ENCODE peak calls at places on chromosomes 1 and 21, in seven cellular contexts. One of them, this sample, is unnamed.

GRCh38 chr1:59215766-59216291 is 81.1 kb upstream of the FGGY start:
- DNase-seq in NCI-H2081: no peak
- DNase-seq in body of pancreas: no peak
- DNase-seq in T-helper 2 cell: no peak
- DNase-seq in activated CD8-positive, alpha-beta memory T cell treated with anti-CD3 and anti-CD28 coated beads for 1 hour: no peak
- DNase-seq in EH: no peak
- DNase-seq in NCI-H345: no peak
- DNase-seq in this sample: no peak

GRCh38 chr1:235932090-235932510 is 65.4 kb upstream of the LYST start:
- DNase-seq in NCI-H2081: no peak
- DNase-seq in body of pancreas: no peak
- DNase-seq in T-helper 2 cell: no peak
- DNase-seq in activated CD8-positive, alpha-beta memory T cell treated with anti-CD3 and anti-CD28 coated beads for 1 hour: no peak
- DNase-seq in EH: no peak
- DNase-seq in NCI-H345: no peak
- DNase-seq in this sample: no peak

GRCh38 chr1:13469343-13469742 is 44.5 kb downstream of the LRRC38 start:
- DNase-seq in NCI-H2081: no peak
- DNase-seq in body of pancreas: no peak
- DNase-seq in T-helper 2 cell: no peak
- DNase-seq in activated CD8-positive, alpha-beta memory T cell treated with anti-CD3 and anti-CD28 coated beads for 1 hour: no peak
- DNase-seq in EH: no peak
- DNase-seq in NCI-H345: peak
- DNase-seq in this sample: no peak

GRCh38 chr1:58412071-58412580 is 134.4 kb downstream of the OMA1 start:
- DNase-seq in NCI-H2081: no peak
- DNase-seq in body of pancreas: no peak
- DNase-seq in T-helper 2 cell: no peak
- DNase-seq in activated CD8-positive, alpha-beta memory T cell treated with anti-CD3 and anti-CD28 coated beads for 1 hour: no peak
- DNase-seq in EH: peak
- DNase-seq in NCI-H345: no peak
- DNase-seq in this sample: no peak

GRCh38 chr1:246450485-246451251 is 56.4 kb downstream of the SMYD3 start:
- DNase-seq in NCI-H2081: peak
- DNase-seq in body of pancreas: no peak
- DNase-seq in T-helper 2 cell: no peak
- DNase-seq in activated CD8-positive, alpha-beta memory T cell treated with anti-CD3 and anti-CD28 coated beads for 1 hour: no peak
- DNase-seq in EH: peak
- DNase-seq in NCI-H345: peak
- DNase-seq in this sample: no peak

GRCh38 chr1:156692958-156693857 is 12.2 kb downstream of the CRABP2 start:
- DNase-seq in NCI-H2081: no peak
- DNase-seq in body of pancreas: peak
- DNase-seq in T-helper 2 cell: no peak
- DNase-seq in activated CD8-positive, alpha-beta memory T cell treated with anti-CD3 and anti-CD28 coated beads for 1 hour: no peak
- DNase-seq in EH: no peak
- DNase-seq in NCI-H345: peak
- DNase-seq in this sample: no peak

GRCh38 chr21:45366931-45367401 is 38.0 kb upstream of the COL18A1 start:
- DNase-seq in NCI-H2081: no peak
- DNase-seq in body of pancreas: peak
- DNase-seq in T-helper 2 cell: no peak
- DNase-seq in activated CD8-positive, alpha-beta memory T cell treated with anti-CD3 and anti-CD28 coated beads for 1 hour: no peak
- DNase-seq in EH: peak
- DNase-seq in NCI-H345: no peak
- DNase-seq in this sample: no peak

GRCh38 chr1:241837901-241838300 is 10.1 kb upstream of the EXO1 start:
- DNase-seq in NCI-H2081: no peak
- DNase-seq in body of pancreas: no peak
- DNase-seq in T-helper 2 cell: no peak
- DNase-seq in activated CD8-positive, alpha-beta memory T cell treated with anti-CD3 and anti-CD28 coated beads for 1 hour: no peak
- DNase-seq in EH: peak
- DNase-seq in NCI-H345: no peak
- DNase-seq in this sample: no peak

GRCh38 chr1:203268901-203269653 is 36.2 kb upstream of the BTG2 start:
- DNase-seq in NCI-H2081: peak
- DNase-seq in body of pancreas: no peak
- DNase-seq in T-helper 2 cell: no peak
- DNase-seq in activated CD8-positive, alpha-beta memory T cell treated with anti-CD3 and anti-CD28 coated beads for 1 hour: no peak
- DNase-seq in EH: peak
- DNase-seq in NCI-H345: peak
- DNase-seq in this sample: no peak

GRCh38 chr1:30241681-30242080 is 481.7 kb downstream of the MATN1 start:
- DNase-seq in NCI-H2081: no peak
- DNase-seq in body of pancreas: no peak
- DNase-seq in T-helper 2 cell: no peak
- DNase-seq in activated CD8-positive, alpha-beta memory T cell treated with anti-CD3 and anti-CD28 coated beads for 1 hour: no peak
- DNase-seq in EH: no peak
- DNase-seq in NCI-H345: no peak
- DNase-seq in this sample: no peak

GRCh38 chr1:236149003-236149595 is 6.8 kb downstream of the GPR137B start:
- DNase-seq in NCI-H2081: no peak
- DNase-seq in body of pancreas: no peak
- DNase-seq in T-helper 2 cell: no peak
- DNase-seq in activated CD8-positive, alpha-beta memory T cell treated with anti-CD3 and anti-CD28 coated beads for 1 hour: no peak
- DNase-seq in EH: no peak
- DNase-seq in NCI-H345: no peak
- DNase-seq in this sample: no peak

GRCh38 chr1:20430355-20431290 is 55.4 kb downstream of the CAMK2N1 start:
- DNase-seq in NCI-H2081: no peak
- DNase-seq in body of pancreas: peak
- DNase-seq in T-helper 2 cell: no peak
- DNase-seq in activated CD8-positive, alpha-beta memory T cell treated with anti-CD3 and anti-CD28 coated beads for 1 hour: no peak
- DNase-seq in EH: peak
- DNase-seq in NCI-H345: peak
- DNase-seq in this sample: peak

GRCh38 chr1:116833655-116834054 is 76.1 kb upstream of the PTGFRN start:
- DNase-seq in NCI-H2081: no peak
- DNase-seq in body of pancreas: no peak
- DNase-seq in T-helper 2 cell: no peak
- DNase-seq in activated CD8-positive, alpha-beta memory T cell treated with anti-CD3 and anti-CD28 coated beads for 1 hour: no peak
- DNase-seq in EH: no peak
- DNase-seq in NCI-H345: peak
- DNase-seq in this sample: no peak

GRCh38 chr1:32358435-32358834 is 3.9 kb downstream of the FAM229A start:
- DNase-seq in NCI-H2081: no peak
- DNase-seq in body of pancreas: no peak
- DNase-seq in T-helper 2 cell: no peak
- DNase-seq in activated CD8-positive, alpha-beta memory T cell treated with anti-CD3 and anti-CD28 coated beads for 1 hour: no peak
- DNase-seq in EH: no peak
- DNase-seq in NCI-H345: no peak
- DNase-seq in this sample: no peak

GRCh38 chr1:221141606-221142285 is 262.5 kb downstream of the HLX start:
- DNase-seq in NCI-H2081: no peak
- DNase-seq in body of pancreas: no peak
- DNase-seq in T-helper 2 cell: no peak
- DNase-seq in activated CD8-positive, alpha-beta memory T cell treated with anti-CD3 and anti-CD28 coated beads for 1 hour: no peak
- DNase-seq in EH: peak
- DNase-seq in NCI-H345: no peak
- DNase-seq in this sample: no peak

GRCh38 chr21:38938343-38938742 is 132.6 kb downstream of the ETS2 start:
- DNase-seq in NCI-H2081: no peak
- DNase-seq in body of pancreas: no peak
- DNase-seq in T-helper 2 cell: no peak
- DNase-seq in activated CD8-positive, alpha-beta memory T cell treated with anti-CD3 and anti-CD28 coated beads for 1 hour: no peak
- DNase-seq in EH: peak
- DNase-seq in NCI-H345: peak
- DNase-seq in this sample: no peak

GRCh38 chr1:65377496-65378268 is 42.8 kb upstream of the LEPR start:
- DNase-seq in NCI-H2081: no peak
- DNase-seq in body of pancreas: no peak
- DNase-seq in T-helper 2 cell: no peak
- DNase-seq in activated CD8-positive, alpha-beta memory T cell treated with anti-CD3 and anti-CD28 coated beads for 1 hour: no peak
- DNase-seq in EH: no peak
- DNase-seq in NCI-H345: no peak
- DNase-seq in this sample: no peak

GRCh38 chr1:210376836-210377377 is 48.2 kb downstream of the HHAT start:
- DNase-seq in NCI-H2081: no peak
- DNase-seq in body of pancreas: no peak
- DNase-seq in T-helper 2 cell: no peak
- DNase-seq in activated CD8-positive, alpha-beta memory T cell treated with anti-CD3 and anti-CD28 coated beads for 1 hour: no peak
- DNase-seq in EH: peak
- DNase-seq in NCI-H345: no peak
- DNase-seq in this sample: no peak

GRCh38 chr1:110286564-110286963 is 52.6 kb upstream of the RBM15 start:
- DNase-seq in NCI-H2081: no peak
- DNase-seq in body of pancreas: no peak
- DNase-seq in T-helper 2 cell: no peak
- DNase-seq in activated CD8-positive, alpha-beta memory T cell treated with anti-CD3 and anti-CD28 coated beads for 1 hour: no peak
- DNase-seq in EH: no peak
- DNase-seq in NCI-H345: no peak
- DNase-seq in this sample: no peak

GRCh38 chr1:45767035-45767434 is 16.6 kb upstream of the IPP start:
- DNase-seq in NCI-H2081: no peak
- DNase-seq in body of pancreas: no peak
- DNase-seq in T-helper 2 cell: no peak
- DNase-seq in activated CD8-positive, alpha-beta memory T cell treated with anti-CD3 and anti-CD28 coated beads for 1 hour: no peak
- DNase-seq in EH: peak
- DNase-seq in NCI-H345: no peak
- DNase-seq in this sample: no peak

GRCh38 chr1:94006604-94007003 is 97.4 kb upstream of the GCLM start:
- DNase-seq in NCI-H2081: no peak
- DNase-seq in body of pancreas: no peak
- DNase-seq in T-helper 2 cell: no peak
- DNase-seq in activated CD8-positive, alpha-beta memory T cell treated with anti-CD3 and anti-CD28 coated beads for 1 hour: no peak
- DNase-seq in EH: no peak
- DNase-seq in NCI-H345: no peak
- DNase-seq in this sample: no peak

GRCh38 chr1:30986755-30987154 is 78.2 kb upstream of the SDC3 start:
- DNase-seq in NCI-H2081: no peak
- DNase-seq in body of pancreas: no peak
- DNase-seq in T-helper 2 cell: no peak
- DNase-seq in activated CD8-positive, alpha-beta memory T cell treated with anti-CD3 and anti-CD28 coated beads for 1 hour: no peak
- DNase-seq in EH: peak
- DNase-seq in NCI-H345: no peak
- DNase-seq in this sample: no peak